ENCODE peak calls at places on chromosomes 2 and 18, in six cellular contexts. R, K, X, T, V and Z are unnamed samples.
A peak's percentile ranks its signal among the peaks of the same experiment; 100 is the strongest.

GRCh38 chr2:101238930-101239759 is 13.5 kb upstream of the CNOT11 start:
- DNase-seq in R (no peak), K (no peak), X (peak; percentile 95), T (no peak), V (no peak), Z (no peak)

GRCh38 chr2:100422320-100422719 is 4.9 kb upstream of the CHST10 start:
- DNase-seq in R (peak; percentile 29), K (peak; percentile 65), X (peak; percentile 50), T (peak; percentile 56), V (peak; percentile 67), Z (peak; percentile 70)

GRCh38 chr2:120874401-120874821 is 138.7 kb downstream of the GLI2 start:
- DNase-seq in R (no peak), K (no peak), X (no peak), T (no peak), V (no peak), Z (no peak)

GRCh38 chr18:39721712-39722111 is 2156.1 kb upstream of the CELF4 start:
- DNase-seq in R (no peak), K (no peak), X (no peak), T (no peak), V (no peak), Z (no peak)

GRCh38 chr18:27861539-27861938 is 315.4 kb downstream of the CDH2 start:
- DNase-seq in R (no peak), K (no peak), X (no peak), T (no peak), V (no peak), Z (no peak)

GRCh38 chr2:239343946-239344856 is 56.6 kb downstream of the HDAC4 start:
- DNase-seq in R (no peak), K (no peak), X (no peak), T (no peak), V (no peak), Z (no peak)

GRCh38 chr2:176004925-176005324 is 2.9 kb upstream of the LNPK start:
- DNase-seq in R (no peak), K (no peak), X (no peak), T (no peak), V (no peak), Z (no peak)

GRCh38 chr18:68494802-68495560 is 219.9 kb downstream of the TMX3 start:
- DNase-seq in R (peak; percentile 96), K (no peak), X (no peak), T (peak; percentile 96), V (no peak), Z (peak; percentile 82)

GRCh38 chr2:16172324-16173175 is 232.2 kb downstream of the MYCN start:
- DNase-seq in R (no peak), K (no peak), X (no peak), T (no peak), V (no peak), Z (no peak)

GRCh38 chr18:70128271-70128670 is 77.2 kb downstream of the RTTN start:
- DNase-seq in R (no peak), K (no peak), X (no peak), T (no peak), V (no peak), Z (no peak)

GRCh38 chr2:120453635-120453998 is 107.7 kb downstream of the INHBB start:
- DNase-seq in R (peak; percentile 49), K (no peak), X (no peak), T (peak; percentile 23), V (no peak), Z (peak; percentile 68)

GRCh38 chr2:166643980-166644379 is 149.9 kb upstream of the SCN7A start:
- DNase-seq in R (no peak), K (no peak), X (no peak), T (no peak), V (no peak), Z (no peak)

GRCh38 chr2:239858179-239858578 is 167.0 kb downstream of the NDUFA10 start:
- DNase-seq in R (no peak), K (no peak), X (no peak), T (no peak), V (peak; percentile 75), Z (no peak)

GRCh38 chr2:209525834-209526281 is 102.0 kb downstream of the MAP2 start:
- DNase-seq in R (peak; percentile 87), K (no peak), X (no peak), T (peak; percentile 90), V (peak; percentile 74), Z (peak; percentile 49)

GRCh38 chr2:84914334-84914733 is 8.9 kb downstream of the TMSB10 start:
- DNase-seq in R (no peak), K (no peak), X (no peak), T (no peak), V (no peak), Z (no peak)

GRCh38 chr2:2547451-2547850 is 216.4 kb upstream of the MYT1L start:
- DNase-seq in R (no peak), K (no peak), X (no peak), T (no peak), V (no peak), Z (no peak)

GRCh38 chr2:237473474-237474453 is 13.3 kb upstream of the MLPH start:
- DNase-seq in R (peak; percentile 66), K (no peak), X (no peak), T (no peak), V (no peak), Z (peak; percentile 64)

GRCh38 chr2:121489944-121490585 is 40.6 kb upstream of the RNU4ATAC start:
- DNase-seq in R (peak; percentile 79), K (peak; percentile 13), X (no peak), T (peak; percentile 13), V (no peak), Z (peak; percentile 54)

GRCh38 chr2:98530114-98530513 is 78.2 kb downstream of the COA5 start:
- DNase-seq in R (no peak), K (no peak), X (no peak), T (no peak), V (no peak), Z (no peak)

GRCh38 chr2:47819834-47820233 is 36.9 kb downstream of the MSH6 start:
- DNase-seq in R (no peak), K (no peak), X (peak; percentile 22), T (no peak), V (no peak), Z (peak; percentile 40)

GRCh38 chr2:46435796-46436360 is 43.5 kb upstream of the TMEM247 start:
- DNase-seq in R (no peak), K (no peak), X (no peak), T (peak; percentile 54), V (no peak), Z (no peak)

GRCh38 chr2:218796691-218797090 is 14.7 kb downstream of the CYP27A1 start:
- DNase-seq in R (no peak), K (no peak), X (no peak), T (no peak), V (no peak), Z (no peak)

GRCh38 chr2:164242409-164242808 is 378.9 kb downstream of the GRB14 start:
- DNase-seq in R (peak; percentile 2), K (no peak), X (no peak), T (no peak), V (no peak), Z (no peak)

GRCh38 chr2:28721601-28722191 is 29.9 kb upstream of the PPP1CB start:
- DNase-seq in R (peak; percentile 38), K (no peak), X (no peak), T (no peak), V (no peak), Z (no peak)

GRCh38 chr2:15134957-15135356 is 426.2 kb downstream of the NBAS start:
- DNase-seq in R (no peak), K (no peak), X (no peak), T (no peak), V (no peak), Z (no peak)

GRCh38 chr2:240564571-240565266 is 3.6 kb upstream of the RNPEPL1 start:
- DNase-seq in R (no peak), K (no peak), X (peak; percentile 67), T (peak; percentile 57), V (peak; percentile 16), Z (no peak)

GRCh38 chr2:1800716-1801388 is 56.5 kb upstream of the PXDN start:
- DNase-seq in R (no peak), K (no peak), X (no peak), T (no peak), V (no peak), Z (no peak)

GRCh38 chr2:172667926-172668325 is 67.7 kb upstream of the RAPGEF4 start:
- DNase-seq in R (peak; percentile 60), K (no peak), X (no peak), T (no peak), V (no peak), Z (peak; percentile 66)

GRCh38 chr18:58955738-58956137 is 91.1 kb downstream of the ZNF532 start:
- DNase-seq in R (peak; percentile 71), K (no peak), X (no peak), T (peak; percentile 54), V (no peak), Z (peak; percentile 67)

GRCh38 chr2:193584001-193584400 is 1389.3 kb upstream of the TMEFF2 start:
- DNase-seq in R (no peak), K (peak; percentile 5), X (peak; percentile 43), T (peak; percentile 46), V (no peak), Z (no peak)

GRCh38 chr2:233934524-233934923 is 17.4 kb downstream of the TRPM8 start:
- DNase-seq in R (no peak), K (no peak), X (no peak), T (no peak), V (no peak), Z (no peak)

GRCh38 chr2:231877533-231878456 is 48.4 kb downstream of the NPPC start:
- DNase-seq in R (no peak), K (peak; percentile 6), X (peak; percentile 45), T (peak; percentile 14), V (no peak), Z (no peak)

GRCh38 chr18:3466051-3466450 is 16.1 kb downstream of the TGIF1 start:
- DNase-seq in R (peak; percentile 90), K (no peak), X (peak; percentile 18), T (peak; percentile 93), V (peak; percentile 94), Z (peak; percentile 83)

GRCh38 chr2:197810490-197810889 is 6.1 kb downstream of the PLCL1 start:
- DNase-seq in R (no peak), K (no peak), X (no peak), T (no peak), V (no peak), Z (no peak)

GRCh38 chr2:30434708-30435107 is 12.3 kb upstream of the LCLAT1 start:
- DNase-seq in R (no peak), K (no peak), X (no peak), T (no peak), V (no peak), Z (no peak)

GRCh38 chr2:59353301-59353921 is 1112.3 kb upstream of the FANCL start:
- DNase-seq in R (no peak), K (no peak), X (no peak), T (no peak), V (no peak), Z (no peak)

GRCh38 chr2:168874368-168875005 is 15.7 kb downstream of the SPC25 start:
- DNase-seq in R (no peak), K (no peak), X (no peak), T (no peak), V (peak; percentile 28), Z (no peak)

GRCh38 chr2:5693288-5694015 is 1.3 kb downstream of the SOX11 start:
- DNase-seq in R (peak; percentile 20), K (peak; percentile 68), X (no peak), T (no peak), V (no peak), Z (peak; percentile 10)